ENCODE peak calls at places on chromosomes 12 and 14, in five cellular contexts. N is ovary, Y is heart left ventricle, R is transverse colon, V is A549. H is an unnamed sample.

GRCh38 chr12:59583003-59583712 is 12.7 kb upstream of the SLC16A7 start:
- DNase-seq in N (no peak), Y (no peak), R (no peak), V (no peak), H (no peak)

GRCh38 chr14:36069535-36069900 is 107.0 kb downstream of the PTCSC3 start:
- DNase-seq in N (no peak), Y (no peak), R (no peak), V (peak; percentile 62), H (peak; percentile 32)

GRCh38 chr12:78290606-78291345 is 460.1 kb downstream of the NAV3 start:
- DNase-seq in N (no peak), Y (no peak), R (no peak), V (peak; percentile 70), H (no peak)

GRCh38 chr14:24032727-24033418 is 18.9 kb upstream of the CARMIL3 start:
- DNase-seq in N (no peak), Y (no peak), R (no peak), V (peak; percentile 92), H (peak; percentile 49)

GRCh38 chr12:121400332-121401139 is 618 bp downstream of the RNF34 start:
- DNase-seq in N (no peak), Y (peak; percentile 72), R (peak; percentile 52), V (peak; percentile 56), H (peak; percentile 44)

GRCh38 chr14:92998957-92999356 is 76.0 kb downstream of the CHGA start:
- DNase-seq in N (peak; percentile 82), Y (no peak), R (no peak), V (no peak), H (no peak)

GRCh38 chr14:69133206-69134125 is 19.5 kb downstream of the DCAF5 start:
- DNase-seq in N (no peak), Y (no peak), R (no peak), V (peak; percentile 19), H (no peak)

GRCh38 chr14:43539210-43539609 is 967.9 kb downstream of the FSCB start:
- DNase-seq in N (no peak), Y (no peak), R (no peak), V (peak; percentile 33), H (no peak)

GRCh38 chr12:77062396-77062795 is 3.0 kb downstream of the E2F7 start:
- DNase-seq in N (no peak), Y (no peak), R (no peak), V (no peak), H (no peak)

GRCh38 chr14:95052016-95052585 is 105.2 kb downstream of the DICER1 start:
- DNase-seq in N (no peak), Y (no peak), R (no peak), V (no peak), H (peak; percentile 19)

GRCh38 chr12:77980782-77981181 is 150.1 kb downstream of the NAV3 start:
- DNase-seq in N (no peak), Y (no peak), R (no peak), V (no peak), H (no peak)

GRCh38 chr12:47433876-47434275 is 272.0 kb downstream of the RPAP3 start:
- DNase-seq in N (no peak), Y (no peak), R (no peak), V (no peak), H (no peak)

GRCh38 chr14:50792058-50792477 is 38.9 kb downstream of the NIN start:
- DNase-seq in N (no peak), Y (no peak), R (no peak), V (no peak), H (no peak)

GRCh38 chr12:26630546-26631027 is 202.4 kb downstream of the ITPR2 start:
- DNase-seq in N (peak; percentile 42), Y (no peak), R (no peak), V (peak; percentile 18), H (no peak)

GRCh38 chr14:94051779-94052178 is 25.6 kb downstream of the OTUB2 start:
- DNase-seq in N (no peak), Y (no peak), R (no peak), V (no peak), H (no peak)

GRCh38 chr12:53616950-53617349 is 9.2 kb downstream of the ATF7 start:
- DNase-seq in N (no peak), Y (no peak), R (no peak), V (no peak), H (no peak)

GRCh38 chr14:104688755-104689619 is at the start of gene INF2:
- DNase-seq in N (peak; percentile 68), Y (peak; percentile 80), R (peak; percentile 80), V (peak; percentile 87), H (peak; percentile 72)

GRCh38 chr12:65823481-65824313 is 586 bp upstream of the HMGA2 start:
- DNase-seq in N (peak; percentile 47), Y (peak; percentile 58), R (peak; percentile 73), V (peak; percentile 76), H (peak; percentile 70)

GRCh38 chr12:132279184-132279889 is 50.1 kb downstream of the GALNT9 start:
- DNase-seq in N (no peak), Y (peak; percentile 72), R (peak; percentile 54), V (peak; percentile 57), H (peak; percentile 49)

GRCh38 chr14:50928002-50928635 is 16.2 kb downstream of the PYGL start:
- DNase-seq in N (no peak), Y (no peak), R (no peak), V (no peak), H (no peak)

GRCh38 chr12:11834104-11834812 is 184.8 kb downstream of the ETV6 start:
- DNase-seq in N (no peak), Y (no peak), R (no peak), V (no peak), H (no peak)

GRCh38 chr12:118377891-118378470 is 1.6 kb downstream of the SUDS3 start:
- DNase-seq in N (peak; percentile 56), Y (no peak), R (peak; percentile 72), V (peak; percentile 58), H (peak; percentile 74)

GRCh38 chr12:57005980-57006808 is at the start of gene ZBTB39:
- DNase-seq in N (peak; percentile 67), Y (peak; percentile 84), R (peak; percentile 65), V (peak; percentile 60), H (peak; percentile 67)

GRCh38 chr12:130482448-130482847 is 144.8 kb downstream of the PIWIL1 start:
- DNase-seq in N (no peak), Y (no peak), R (no peak), V (peak; percentile 14), H (no peak)

GRCh38 chr14:93114713-93115068 is 1.0 kb downstream of the ITPK1 start:
- DNase-seq in N (peak; percentile 49), Y (peak; percentile 72), R (peak; percentile 45), V (no peak), H (peak; percentile 42)

GRCh38 chr12:71584356-71584755 is 79.3 kb downstream of the ZFC3H1 start:
- DNase-seq in N (no peak), Y (no peak), R (no peak), V (no peak), H (no peak)

GRCh38 chr14:44589180-44589579 is 82.1 kb upstream of the FSCB start:
- DNase-seq in N (no peak), Y (no peak), R (no peak), V (no peak), H (no peak)

GRCh38 chr12:52005218-52005902 is 1.4 kb upstream of the TAMALIN start:
- DNase-seq in N (no peak), Y (no peak), R (no peak), V (no peak), H (no peak)

GRCh38 chr12:52005903-52006703 is 643 bp upstream of the TAMALIN start:
- DNase-seq in N (no peak), Y (peak; percentile 75), R (peak; percentile 75), V (no peak), H (peak; percentile 52)

GRCh38 chr12:52007982-52008510 is 1.3 kb downstream of the TAMALIN start:
- DNase-seq in N (no peak), Y (no peak), R (no peak), V (no peak), H (no peak)

GRCh38 chr12:52007158-52007921 is 594 bp downstream of the TAMALIN start:
- DNase-seq in N (peak; percentile 75), Y (peak; percentile 82), R (peak; percentile 50), V (no peak), H (peak; percentile 32)

GRCh38 chr12:52006726-52007157 is at the start of gene TAMALIN:
- DNase-seq in N (peak; percentile 87), Y (peak; percentile 90), R (peak; percentile 79), V (no peak), H (peak; percentile 70)
- TF ChIP-seq POLR2A in N (peak; percentile 88), Y (peak; percentile 73), R (peak; percentile 79), V (no peak), H (no peak)

GRCh38 chr12:104010800-104011199 is 39.2 kb downstream of the GLT8D2 start:
- DNase-seq in N (no peak), Y (no peak), R (no peak), V (no peak), H (no peak)

GRCh38 chr12:104011265-104011664 is 38.7 kb downstream of the GLT8D2 start:
- DNase-seq in N (no peak), Y (no peak), R (no peak), V (peak; percentile 46), H (no peak)

GRCh38 chr12:104006929-104007328 is 41.3 kb downstream of the TDG start:
- DNase-seq in N (no peak), Y (no peak), R (no peak), V (peak; percentile 20), H (no peak)

GRCh38 chr12:104010121-104010520 is 39.9 kb downstream of the GLT8D2 start:
- DNase-seq in N (no peak), Y (no peak), R (no peak), V (no peak), H (no peak)

DNA sequence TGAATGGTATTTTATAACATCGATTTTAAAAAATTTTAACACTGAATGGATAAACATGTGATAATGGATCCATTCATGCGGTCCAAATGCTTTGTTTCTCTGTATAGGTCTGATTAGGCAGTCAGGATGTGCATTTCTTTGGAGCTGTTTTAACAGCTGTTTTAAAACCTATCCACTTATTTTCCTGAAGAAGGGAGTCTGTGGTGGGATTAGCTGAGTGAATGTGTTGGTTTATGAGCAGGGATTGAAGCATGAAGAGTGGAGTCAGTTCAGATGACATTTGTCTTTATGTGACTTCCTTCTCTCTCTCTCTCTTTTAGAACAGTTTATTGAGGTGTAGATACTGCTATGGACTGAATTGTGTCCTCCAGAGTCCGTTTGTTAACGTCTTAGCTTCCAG is 37.7 kb downstream of the GLT8D2 start:
- DNase-seq in N (no peak), Y (no peak), R (no peak), V (no peak), H (no peak)
- H3K4me1 ChIP-seq in N (no peaks in the 10 kb centered on the region), Y (peaks cover 16% of the 10 kb centered on the region), R (no peaks in the 10 kb centered on the region), V (peaks cover 11% of the 10 kb centered on the region), H (no peaks in the 10 kb centered on the region)

GRCh38 chr14:39033371-39033770 is 69.7 kb downstream of the SEC23A start:
- DNase-seq in N (no peak), Y (no peak), R (no peak), V (no peak), H (no peak)

GRCh38 chr14:39036760-39037159 is 66.3 kb downstream of the SEC23A start:
- DNase-seq in N (no peak), Y (no peak), R (no peak), V (no peak), H (no peak)

GRCh38 chr14:39038542-39038941 is 64.5 kb downstream of the SEC23A start:
- DNase-seq in N (no peak), Y (no peak), R (no peak), V (no peak), H (no peak)

GRCh38 chr14:39035336-39035735 is 67.7 kb downstream of the SEC23A start:
- DNase-seq in N (no peak), Y (no peak), R (no peak), V (no peak), H (no peak)

GRCh38 chr14:39034481-39035296 is 68.3 kb downstream of the SEC23A start:
- DNase-seq in N (no peak), Y (no peak), R (no peak), V (peak; percentile 22), H (no peak)
- TF ChIP-seq CTCF in N (no peak), Y (no peak), R (peak; percentile 11), V (peak; percentile 50), H (no peak)

GRCh38 chr12:12872139-12872933 is 19.0 kb upstream of the GPRC5A start:
- DNase-seq in N (no peak), Y (no peak), R (peak; percentile 74), V (peak; percentile 95), H (peak; percentile 55)
- TF ChIP-seq POLR2A in N (no peak), Y (no peak), R (no peak), V (no peak), H (no peak)